ENCODE peak calls at places on chromosomes 16 and 17, in eight cellular contexts. One of them, this sample, is unnamed.

GRCh38 chr17:48547839-48548686 is 3.2 kb upstream of the HOXB2 start:
- DNase-seq in stimulated activated naive B cell treated with anti-CD40 and anti-IgM and Interleukin-4, amounts not matched to agents 10 μg/mL and 1 μg/mL and 100 μg/mL, for 72 hours: no peak
- DNase-seq in sciatic nerve: no peak
- DNase-seq in A172: no peak
- DNase-seq in activated gamma-delta T cell treated with anti-CD3 and anti-CD28 coated beads, Interleukin-2, amount 50 U/mL, for 16 hours: no peak
- DNase-seq in dermis blood vessel endothelial cell: no peak
- DNase-seq in EH: no peak
- DNase-seq in nucleus accumbens: no peak
- DNase-seq in this sample: no peak

GRCh38 chr16:77402672-77403071 is 32.2 kb downstream of the ADAMTS18 start:
- DNase-seq in stimulated activated naive B cell treated with anti-CD40 and anti-IgM and Interleukin-4, amounts not matched to agents 10 μg/mL and 1 μg/mL and 100 μg/mL, for 72 hours: no peak
- DNase-seq in sciatic nerve: no peak
- DNase-seq in A172: no peak
- DNase-seq in activated gamma-delta T cell treated with anti-CD3 and anti-CD28 coated beads, Interleukin-2, amount 50 U/mL, for 16 hours: no peak
- DNase-seq in dermis blood vessel endothelial cell: peak
- DNase-seq in EH: no peak
- DNase-seq in nucleus accumbens: no peak
- DNase-seq in this sample: no peak

GRCh38 chr17:41308251-41308917 is 725 bp downstream of the KRTAP16-1 start:
- DNase-seq in stimulated activated naive B cell treated with anti-CD40 and anti-IgM and Interleukin-4, amounts not matched to agents 10 μg/mL and 1 μg/mL and 100 μg/mL, for 72 hours: peak
- DNase-seq in sciatic nerve: no peak
- DNase-seq in A172: peak
- DNase-seq in activated gamma-delta T cell treated with anti-CD3 and anti-CD28 coated beads, Interleukin-2, amount 50 U/mL, for 16 hours: peak
- DNase-seq in dermis blood vessel endothelial cell: no peak
- DNase-seq in EH: peak
- DNase-seq in nucleus accumbens: no peak
- DNase-seq in this sample: no peak

GRCh38 chr17:64032081-64032480 is 11.6 kb upstream of the ICAM2 start:
- DNase-seq in stimulated activated naive B cell treated with anti-CD40 and anti-IgM and Interleukin-4, amounts not matched to agents 10 μg/mL and 1 μg/mL and 100 μg/mL, for 72 hours: no peak
- DNase-seq in sciatic nerve: no peak
- DNase-seq in A172: no peak
- DNase-seq in activated gamma-delta T cell treated with anti-CD3 and anti-CD28 coated beads, Interleukin-2, amount 50 U/mL, for 16 hours: no peak
- DNase-seq in dermis blood vessel endothelial cell: no peak
- DNase-seq in EH: peak
- DNase-seq in nucleus accumbens: no peak
- DNase-seq in this sample: no peak

GRCh38 chr16:86465434-86465833 is 44.9 kb upstream of the FOXF1 start:
- DNase-seq in stimulated activated naive B cell treated with anti-CD40 and anti-IgM and Interleukin-4, amounts not matched to agents 10 μg/mL and 1 μg/mL and 100 μg/mL, for 72 hours: no peak
- DNase-seq in sciatic nerve: no peak
- DNase-seq in A172: no peak
- DNase-seq in activated gamma-delta T cell treated with anti-CD3 and anti-CD28 coated beads, Interleukin-2, amount 50 U/mL, for 16 hours: no peak
- DNase-seq in dermis blood vessel endothelial cell: no peak
- DNase-seq in EH: no peak
- DNase-seq in nucleus accumbens: no peak
- DNase-seq in this sample: no peak

GRCh38 chr16:28106467-28106866 is 43.0 kb upstream of the GSG1L start:
- DNase-seq in stimulated activated naive B cell treated with anti-CD40 and anti-IgM and Interleukin-4, amounts not matched to agents 10 μg/mL and 1 μg/mL and 100 μg/mL, for 72 hours: no peak
- DNase-seq in sciatic nerve: peak
- DNase-seq in A172: no peak
- DNase-seq in activated gamma-delta T cell treated with anti-CD3 and anti-CD28 coated beads, Interleukin-2, amount 50 U/mL, for 16 hours: no peak
- DNase-seq in dermis blood vessel endothelial cell: no peak
- DNase-seq in EH: no peak
- DNase-seq in nucleus accumbens: no peak
- DNase-seq in this sample: no peak

GRCh38 chr16:48053346-48053745 is 102.4 kb downstream of the ABCC12 start:
- DNase-seq in stimulated activated naive B cell treated with anti-CD40 and anti-IgM and Interleukin-4, amounts not matched to agents 10 μg/mL and 1 μg/mL and 100 μg/mL, for 72 hours: no peak
- DNase-seq in sciatic nerve: no peak
- DNase-seq in A172: peak
- DNase-seq in activated gamma-delta T cell treated with anti-CD3 and anti-CD28 coated beads, Interleukin-2, amount 50 U/mL, for 16 hours: no peak
- DNase-seq in dermis blood vessel endothelial cell: no peak
- DNase-seq in EH: peak
- DNase-seq in nucleus accumbens: no peak
- DNase-seq in this sample: no peak

GRCh38 chr17:29766796-29767327 is 144.2 kb upstream of the CORO6 start:
- DNase-seq in stimulated activated naive B cell treated with anti-CD40 and anti-IgM and Interleukin-4, amounts not matched to agents 10 μg/mL and 1 μg/mL and 100 μg/mL, for 72 hours: no peak
- DNase-seq in sciatic nerve: no peak
- DNase-seq in A172: no peak
- DNase-seq in activated gamma-delta T cell treated with anti-CD3 and anti-CD28 coated beads, Interleukin-2, amount 50 U/mL, for 16 hours: no peak
- DNase-seq in dermis blood vessel endothelial cell: no peak
- DNase-seq in EH: no peak
- DNase-seq in nucleus accumbens: no peak
- DNase-seq in this sample: no peak

GRCh38 chr17:82875418-82875856 is 35.6 kb upstream of the ZNF750 start:
- DNase-seq in stimulated activated naive B cell treated with anti-CD40 and anti-IgM and Interleukin-4, amounts not matched to agents 10 μg/mL and 1 μg/mL and 100 μg/mL, for 72 hours: no peak
- DNase-seq in sciatic nerve: no peak
- DNase-seq in A172: no peak
- DNase-seq in activated gamma-delta T cell treated with anti-CD3 and anti-CD28 coated beads, Interleukin-2, amount 50 U/mL, for 16 hours: no peak
- DNase-seq in dermis blood vessel endothelial cell: peak
- DNase-seq in EH: no peak
- DNase-seq in nucleus accumbens: no peak
- DNase-seq in this sample: no peak

GRCh38 chr16:2761472-2761871 is 9.0 kb downstream of the SRRM2 start:
- DNase-seq in stimulated activated naive B cell treated with anti-CD40 and anti-IgM and Interleukin-4, amounts not matched to agents 10 μg/mL and 1 μg/mL and 100 μg/mL, for 72 hours: no peak
- DNase-seq in sciatic nerve: no peak
- DNase-seq in A172: no peak
- DNase-seq in activated gamma-delta T cell treated with anti-CD3 and anti-CD28 coated beads, Interleukin-2, amount 50 U/mL, for 16 hours: no peak
- DNase-seq in dermis blood vessel endothelial cell: no peak
- DNase-seq in EH: no peak
- DNase-seq in nucleus accumbens: no peak
- DNase-seq in this sample: no peak

GRCh38 chr17:6701719-6702118 is 11.4 kb downstream of the SLC13A5 start:
- DNase-seq in stimulated activated naive B cell treated with anti-CD40 and anti-IgM and Interleukin-4, amounts not matched to agents 10 μg/mL and 1 μg/mL and 100 μg/mL, for 72 hours: no peak
- DNase-seq in sciatic nerve: peak
- DNase-seq in A172: peak
- DNase-seq in activated gamma-delta T cell treated with anti-CD3 and anti-CD28 coated beads, Interleukin-2, amount 50 U/mL, for 16 hours: no peak
- DNase-seq in dermis blood vessel endothelial cell: peak
- DNase-seq in EH: peak
- DNase-seq in nucleus accumbens: no peak
- DNase-seq in this sample: no peak

GRCh38 chr17:48555183-48555615 is 10.3 kb upstream of the HOXB2 start:
- DNase-seq in stimulated activated naive B cell treated with anti-CD40 and anti-IgM and Interleukin-4, amounts not matched to agents 10 μg/mL and 1 μg/mL and 100 μg/mL, for 72 hours: no peak
- DNase-seq in sciatic nerve: no peak
- DNase-seq in A172: peak
- DNase-seq in activated gamma-delta T cell treated with anti-CD3 and anti-CD28 coated beads, Interleukin-2, amount 50 U/mL, for 16 hours: no peak
- DNase-seq in dermis blood vessel endothelial cell: no peak
- DNase-seq in EH: peak
- DNase-seq in nucleus accumbens: no peak
- DNase-seq in this sample: no peak

GRCh38 chr16:401468-402348 is at the start of gene DECR2:
- DNase-seq in stimulated activated naive B cell treated with anti-CD40 and anti-IgM and Interleukin-4, amounts not matched to agents 10 μg/mL and 1 μg/mL and 100 μg/mL, for 72 hours: peak
- DNase-seq in sciatic nerve: peak
- DNase-seq in A172: peak
- DNase-seq in activated gamma-delta T cell treated with anti-CD3 and anti-CD28 coated beads, Interleukin-2, amount 50 U/mL, for 16 hours: peak
- DNase-seq in dermis blood vessel endothelial cell: peak
- DNase-seq in EH: peak
- DNase-seq in nucleus accumbens: peak
- DNase-seq in this sample: peak

GRCh38 chr16:89690392-89690901 is 4.0 kb downstream of the CDK10 start:
- DNase-seq in stimulated activated naive B cell treated with anti-CD40 and anti-IgM and Interleukin-4, amounts not matched to agents 10 μg/mL and 1 μg/mL and 100 μg/mL, for 72 hours: no peak
- DNase-seq in sciatic nerve: no peak
- DNase-seq in A172: no peak
- DNase-seq in activated gamma-delta T cell treated with anti-CD3 and anti-CD28 coated beads, Interleukin-2, amount 50 U/mL, for 16 hours: no peak
- DNase-seq in dermis blood vessel endothelial cell: no peak
- DNase-seq in EH: no peak
- DNase-seq in nucleus accumbens: no peak
- DNase-seq in this sample: no peak

GRCh38 chr17:40499551-40500189 is 1.8 kb downstream of the TNS4 start:
- DNase-seq in stimulated activated naive B cell treated with anti-CD40 and anti-IgM and Interleukin-4, amounts not matched to agents 10 μg/mL and 1 μg/mL and 100 μg/mL, for 72 hours: no peak
- DNase-seq in sciatic nerve: peak
- DNase-seq in A172: peak
- DNase-seq in activated gamma-delta T cell treated with anti-CD3 and anti-CD28 coated beads, Interleukin-2, amount 50 U/mL, for 16 hours: no peak
- DNase-seq in dermis blood vessel endothelial cell: peak
- DNase-seq in EH: peak
- DNase-seq in nucleus accumbens: peak
- DNase-seq in this sample: no peak

GRCh38 chr17:2011421-2012371 is 13.4 kb downstream of the RTN4RL1 start:
- DNase-seq in stimulated activated naive B cell treated with anti-CD40 and anti-IgM and Interleukin-4, amounts not matched to agents 10 μg/mL and 1 μg/mL and 100 μg/mL, for 72 hours: no peak
- DNase-seq in sciatic nerve: peak
- DNase-seq in A172: peak
- DNase-seq in activated gamma-delta T cell treated with anti-CD3 and anti-CD28 coated beads, Interleukin-2, amount 50 U/mL, for 16 hours: no peak
- DNase-seq in dermis blood vessel endothelial cell: no peak
- DNase-seq in EH: peak
- DNase-seq in nucleus accumbens: no peak
- DNase-seq in this sample: no peak

GRCh38 chr16:67186550-67186950 is 2.8 kb upstream of the MATCAP1 start:
- DNase-seq in stimulated activated naive B cell treated with anti-CD40 and anti-IgM and Interleukin-4, amounts not matched to agents 10 μg/mL and 1 μg/mL and 100 μg/mL, for 72 hours: no peak
- DNase-seq in sciatic nerve: no peak
- DNase-seq in A172: peak
- DNase-seq in activated gamma-delta T cell treated with anti-CD3 and anti-CD28 coated beads, Interleukin-2, amount 50 U/mL, for 16 hours: no peak
- DNase-seq in dermis blood vessel endothelial cell: no peak
- DNase-seq in EH: peak
- DNase-seq in nucleus accumbens: no peak
- DNase-seq in this sample: no peak